ENCODE peak calls at places on chromosome 1, in seven cellular contexts. S, L, P, D, U, N and W are unnamed samples.

GRCh38 chr1:180234369-180235076 is 4.5 kb downstream of the LHX4 start:
- DNase-seq in S (no peak), L (peak), P (peak), D (no peak), U (no peak), N (no peak), W (no peak)

GRCh38 chr1:209884665-209885117 is 53.3 kb upstream of the SYT14 start:
- DNase-seq in S (peak), L (peak), P (peak), D (peak), U (peak), N (peak), W (peak)

GRCh38 chr1:165543651-165544452 is at the start of gene LRRC52:
- DNase-seq in S (no peak), L (peak), P (no peak), D (no peak), U (no peak), N (no peak), W (no peak)

GRCh38 chr1:31181515-31182343 is 58.0 kb downstream of the NKAIN1 start:
- DNase-seq in S (peak), L (peak), P (peak), D (no peak), U (peak), N (peak), W (peak)

GRCh38 chr1:107782192-107782845 is 182.7 kb downstream of the VAV3 start:
- DNase-seq in S (peak), L (peak), P (no peak), D (peak), U (peak), N (peak), W (peak)

GRCh38 chr1:107016376-107016978 is 40.0 kb upstream of the PRMT6 start:
- DNase-seq in S (no peak), L (peak), P (no peak), D (no peak), U (no peak), N (no peak), W (no peak)

GRCh38 chr1:163706915-163707314 is 385.2 kb downstream of the NUF2 start:
- DNase-seq in S (no peak), L (no peak), P (no peak), D (peak), U (no peak), N (no peak), W (peak)

GRCh38 chr1:167483790-167484189 is 34.5 kb downstream of the CD247 start:
- DNase-seq in S (no peak), L (no peak), P (no peak), D (no peak), U (no peak), N (no peak), W (no peak)

GRCh38 chr1:154727409-154727808 is 119.4 kb upstream of the ADAR start:
- DNase-seq in S (no peak), L (no peak), P (no peak), D (no peak), U (no peak), N (no peak), W (no peak)

GRCh38 chr1:226440512-226440911 is 32.6 kb upstream of the PARP1 start:
- DNase-seq in S (no peak), L (no peak), P (no peak), D (no peak), U (no peak), N (no peak), W (no peak)

GRCh38 chr1:50419192-50419906 is 3.9 kb downstream of the DMRTA2 start:
- DNase-seq in S (no peak), L (no peak), P (no peak), D (no peak), U (no peak), N (no peak), W (peak)

GRCh38 chr1:224497714-224498573 is 63.3 kb upstream of the WDR26 start:
- DNase-seq in S (peak), L (peak), P (no peak), D (peak), U (peak), N (peak), W (peak)

GRCh38 chr1:94299627-94300552 is 62.5 kb upstream of the ARHGAP29 start:
- DNase-seq in S (no peak), L (peak), P (no peak), D (peak), U (peak), N (no peak), W (peak)